ENCODE peak calls at places on chromosomes 6 and 20, in five cellular contexts. S is heart left ventricle, G is dermis microvascular lymphatic vessel endothelial cell, Z is Caki2, H is HTR-8/SVneo. P is an unnamed sample.

GRCh38 chr20:63332488-63333240 is 28.5 kb downstream of the CHRNA4 start:
- DNase-seq in S (peak), G (no peak), Z (no peak), H (no peak), P (no peak)

GRCh38 chr6:100464162-100464851 is 414 bp downstream of the SIM1 start:
- DNase-seq in S (no peak), G (no peak), Z (peak), H (no peak), P (no peak)

GRCh38 chr6:34593741-34594140 is 37.6 kb upstream of the SPDEF start:
- DNase-seq in S (no peak), G (peak), Z (no peak), H (no peak), P (peak)

GRCh38 chr6:43172127-43173007 is 1.3 kb downstream of the SRF start:
- DNase-seq in S (peak), G (peak), Z (no peak), H (peak), P (no peak)

GRCh38 chr20:37749185-37749584 is 55.4 kb downstream of the CTNNBL1 start:
- DNase-seq in S (no peak), G (no peak), Z (no peak), H (no peak), P (peak)

GRCh38 chr20:13650474-13650873 is 11.7 kb upstream of the TASP1 start:
- DNase-seq in S (no peak), G (no peak), Z (no peak), H (no peak), P (no peak)

GRCh38 chr20:1330075-1330830 is 1.3 kb upstream of the SDCBP2 start:
- DNase-seq in S (no peak), G (peak), Z (no peak), H (no peak), P (no peak)

GRCh38 chr6:107655245-107655644 is 165.3 kb downstream of the SOBP start:
- DNase-seq in S (no peak), G (peak), Z (no peak), H (no peak), P (peak)

GRCh38 chr6:125255201-125255600 is 46.6 kb downstream of the HDDC2 start:
- DNase-seq in S (no peak), G (no peak), Z (peak), H (no peak), P (no peak)

GRCh38 chr20:64049060-64049886 is at the start of gene SOX18:
- DNase-seq in S (no peak), G (peak), Z (no peak), H (no peak), P (no peak)

GRCh38 chr6:96925290-96925687 is 761 bp downstream of the KLHL32 start:
- DNase-seq in S (no peak), G (no peak), Z (no peak), H (no peak), P (no peak)

GRCh38 chr6:111852704-111853103 is 20.5 kb downstream of the FYN start:
- DNase-seq in S (no peak), G (no peak), Z (no peak), H (no peak), P (no peak)

GRCh38 chr6:142542704-142543233 is 241.0 kb downstream of the ADGRG6 start:
- DNase-seq in S (no peak), G (no peak), Z (peak), H (peak), P (no peak)

GRCh38 chr6:113142775-113143174 is 714.4 kb upstream of the MARCKS start:
- DNase-seq in S (no peak), G (no peak), Z (no peak), H (no peak), P (no peak)

GRCh38 chr6:128528241-128528640 is 7.8 kb upstream of the PTPRK start:
- DNase-seq in S (no peak), G (no peak), Z (no peak), H (no peak), P (no peak)

GRCh38 chr6:90414352-90414751 is 117.7 kb upstream of the BACH2 start:
- DNase-seq in S (no peak), G (no peak), Z (no peak), H (no peak), P (no peak)

GRCh38 chr6:92759195-92759594 is 660.2 kb downstream of the EPHA7 start:
- DNase-seq in S (no peak), G (no peak), Z (no peak), H (no peak), P (no peak)

GRCh38 chr20:57664476-57664875 is 44.2 kb upstream of the ZBP1 start:
- DNase-seq in S (peak), G (no peak), Z (no peak), H (no peak), P (no peak)

GRCh38 chr20:46378390-46379009 is 27.9 kb downstream of the ELMO2 start:
- DNase-seq in S (no peak), G (no peak), Z (no peak), H (no peak), P (no peak)

GRCh38 chr6:20746024-20746423 is 211.8 kb downstream of the CDKAL1 start:
- DNase-seq in S (no peak), G (no peak), Z (peak), H (no peak), P (no peak)

GRCh38 chr6:4125933-4126864 is 9.2 kb downstream of the ECI2 start:
- DNase-seq in S (no peak), G (peak), Z (peak), H (peak), P (no peak)

GRCh38 chr6:158938220-158938619 is 61.8 kb downstream of the RSPH3 start:
- DNase-seq in S (no peak), G (no peak), Z (no peak), H (no peak), P (no peak)

GRCh38 chr6:151478670-151479069 is 15.1 kb upstream of the CCDC170 start:
- DNase-seq in S (no peak), G (no peak), Z (no peak), H (no peak), P (no peak)

GRCh38 chr20:33909331-33909921 is 84.3 kb upstream of the RALY start:
- DNase-seq in S (no peak), G (peak), Z (peak), H (peak), P (no peak)

GRCh38 chr20:62297449-62298227 is 5.2 kb upstream of the ADRM1 start:
- DNase-seq in S (peak), G (no peak), Z (no peak), H (no peak), P (no peak)

GRCh38 chr6:88263591-88263990 is 97.4 kb upstream of the CNR1 start:
- DNase-seq in S (no peak), G (no peak), Z (no peak), H (no peak), P (no peak)

GRCh38 chr6:42889815-42890214 is 10.4 kb downstream of the RPL7L1 start:
- DNase-seq in S (no peak), G (no peak), Z (no peak), H (no peak), P (no peak)

GRCh38 chr6:101668496-101668895 is 275.0 kb downstream of the GRIK2 start:
- DNase-seq in S (no peak), G (no peak), Z (no peak), H (no peak), P (peak)

GRCh38 chr20:17315491-17316231 is 88.8 kb downstream of the PCSK2 start:
- DNase-seq in S (no peak), G (no peak), Z (peak), H (no peak), P (no peak)

GRCh38 chr6:73451166-73452106 is 661 bp downstream of the CGAS start:
- DNase-seq in S (no peak), G (peak), Z (peak), H (no peak), P (no peak)

GRCh38 chr20:16904751-16905150 is 156.6 kb downstream of the OTOR start:
- DNase-seq in S (no peak), G (no peak), Z (no peak), H (no peak), P (no peak)

GRCh38 chr6:164692772-164693171 is 616.6 kb downstream of the C6orf118 start:
- DNase-seq in S (no peak), G (no peak), Z (no peak), H (no peak), P (no peak)

GRCh38 chr6:53526000-53526399 is 18.9 kb downstream of the GCLC start:
- DNase-seq in S (no peak), G (no peak), Z (no peak), H (no peak), P (no peak)

GRCh38 chr20:31908016-31908415 is 37.6 kb downstream of the TTLL9 start:
- DNase-seq in S (no peak), G (no peak), Z (no peak), H (no peak), P (no peak)

GRCh38 chr6:113060664-113061063 is 713.5 kb downstream of the RFPL4B start:
- DNase-seq in S (no peak), G (no peak), Z (no peak), H (no peak), P (no peak)

GRCh38 chr6:116974526-116974925 is 97.5 kb downstream of the RFX6 start:
- DNase-seq in S (no peak), G (no peak), Z (no peak), H (no peak), P (no peak)

GRCh38 chr20:54662064-54662463 is 186.7 kb downstream of the DOK5 start:
- DNase-seq in S (no peak), G (no peak), Z (no peak), H (no peak), P (no peak)

P was measured in NCI-H1694 treated with DMSO at 0.1 percent for 48 hours.